ENCODE peak calls at places on chromosomes 6 and 20, in four cellular contexts. N is GM12891, J is breast epithelium, I is endothelial cell of umbilical vein. B is an unnamed sample.

GRCh38 chr6:113856011-113856551 is 1.1 kb upstream of the MARCKS start:
- DNase-seq in N (no peak), J (no peak), I (no peak), B (no peak)

GRCh38 chr6:27890351-27891299 is 21.6 kb downstream of the OR2B2 start:
- DNase-seq in J (peak; percentile 35), I (peak; percentile 94), N (no peak), B (peak; percentile 68)

GRCh38 chr6:145209312-145209711 is 526.0 kb downstream of the EPM2A start:
- DNase-seq in N (no peak), J (no peak), I (no peak), B (no peak)

GRCh38 chr20:5080384-5080877 is 39.3 kb downstream of the PCNA start:
- DNase-seq in I (no peak), J (no peak), N (no peak), B (no peak)

GRCh38 chr6:33249732-33250625 is 21.7 kb downstream of the VPS52 start:
- DNase-seq in N (no peak), J (no peak), I (peak; percentile 52), B (no peak)

GRCh38 chr20:17024513-17025105 is 202.2 kb upstream of the PCSK2 start:
- DNase-seq in J (no peak), I (no peak), N (no peak), B (no peak)

GRCh38 chr20:8331740-8332412 is 199.8 kb downstream of the PLCB1 start:
- DNase-seq in N (no peak), J (no peak), I (no peak), B (peak; percentile 30)

GRCh38 chr6:50358113-50358512 is 308.4 kb upstream of the DEFB112 start:
- DNase-seq in J (no peak), N (no peak), I (no peak), B (no peak)

GRCh38 chr20:12847862-12848261 is 160.9 kb upstream of the SPTLC3 start:
- DNase-seq in N (no peak), J (no peak), I (no peak), B (no peak)

GRCh38 chr6:45302832-45303231 is 25.3 kb upstream of the RUNX2 start:
- DNase-seq in I (no peak), J (no peak), N (no peak), B (no peak)

GRCh38 chr6:137044366-137045220 is at the start of gene IL20RA:
- DNase-seq in N (peak; percentile 37), I (no peak), J (no peak), B (peak; percentile 32)

GRCh38 chr6:76275746-76276145 is 203.3 kb upstream of the IMPG1 start:
- DNase-seq in I (peak; percentile 1), J (no peak), N (no peak), B (no peak)

GRCh38 chr20:35368616-35369423 is 43.0 kb downstream of the UQCC1 start:
- DNase-seq in J (no peak), N (no peak), I (no peak), B (no peak)

GRCh38 chr6:2179950-2180349 is 65.5 kb downstream of the GMDS start:
- DNase-seq in J (no peak), I (no peak), N (no peak), B (no peak)

GRCh38 chr6:36364669-36365479 is 22.6 kb downstream of the ETV7 start:
- DNase-seq in J (no peak), I (peak; percentile 58), N (peak; percentile 54), B (peak; percentile 63)

GRCh38 chr6:20243288-20243687 is 31.0 kb upstream of the MBOAT1 start:
- DNase-seq in I (no peak), N (no peak), J (no peak), B (no peak)

GRCh38 chr20:25277051-25277801 is 29.3 kb downstream of the PYGB start:
- DNase-seq in I (no peak), N (no peak), J (peak; percentile 15), B (no peak)

GRCh38 chr6:1837868-1838267 is 228.2 kb downstream of the FOXC1 start:
- DNase-seq in N (no peak), J (no peak), I (no peak), B (no peak)

GRCh38 chr20:57667924-57668782 is 41.7 kb downstream of the PMEPA1 start:
- DNase-seq in J (no peak), N (no peak), I (no peak), B (peak; percentile 77)
- TF ChIP-seq POLR2AphosphoS5 in J (no peak), N (no peak), I (no peak), B (no peak)

GRCh38 chr6:158230967-158231550 is 62.9 kb downstream of the GTF2H5 start:
- DNase-seq in J (no peak), N (no peak), I (no peak), B (no peak)

GRCh38 chr6:158233214-158233795 is 65.2 kb downstream of the GTF2H5 start:
- DNase-seq in N (no peak), J (no peak), I (peak; percentile 14), B (no peak)

GRCh38 chr6:158231551-158232444 is 63.6 kb downstream of the GTF2H5 start:
- DNase-seq in N (peak; percentile 92), I (peak; percentile 53), J (peak; percentile 41), B (peak; percentile 71)

GRCh38 chr6:158229823-158230222 is 61.7 kb downstream of the GTF2H5 start:
- DNase-seq in I (no peak), J (no peak), N (no peak), B (no peak)

DNA sequence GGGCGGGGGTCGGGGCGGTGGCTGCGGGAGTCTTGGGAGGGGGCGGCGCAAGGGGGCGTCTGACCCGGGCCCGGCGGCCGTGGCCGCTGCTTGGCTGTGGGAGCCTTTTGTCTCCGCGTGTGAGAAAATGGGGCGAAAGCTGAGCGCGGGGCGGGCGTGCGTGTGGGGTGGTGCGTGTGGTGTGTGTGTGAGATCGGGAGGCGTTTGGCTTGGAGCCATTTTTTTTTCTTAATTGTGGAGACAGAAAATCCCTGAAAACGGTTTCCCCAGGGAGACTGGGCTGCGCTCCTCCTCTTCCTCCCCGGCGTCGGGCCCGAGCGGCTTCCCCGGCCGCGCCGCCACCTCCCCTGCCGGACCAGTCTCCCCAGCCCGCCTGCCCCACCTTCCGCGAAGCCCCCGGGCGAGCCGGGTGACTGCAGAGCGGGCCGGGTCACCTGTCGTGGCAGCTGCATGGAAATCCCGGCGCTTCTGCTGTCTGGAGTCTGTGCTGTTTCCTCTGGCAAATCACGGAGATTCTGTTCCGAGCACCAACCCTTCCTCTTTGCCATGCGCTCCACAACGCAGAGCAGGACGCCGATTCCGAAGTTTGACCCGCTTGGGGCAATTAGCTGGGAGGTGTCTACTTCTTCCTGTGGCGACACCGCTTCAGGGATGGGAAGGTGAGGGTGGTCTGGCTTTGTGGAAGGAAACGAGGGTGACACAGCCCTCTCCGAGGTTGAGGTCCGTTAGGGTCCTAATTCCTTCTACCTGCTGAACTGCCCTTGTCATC is 64.5 kb downstream of the GTF2H5 start:
- DNase-seq in N (peak; percentile 50), J (peak; percentile 77), I (peak; percentile 60), B (peak; percentile 92)
- TF ChIP-seq POLR2A in N (no peak), J (no peak), I (peak; percentile 39), B (peak; percentile 30)

GRCh38 chr6:7156666-7157278 is 49.0 kb downstream of the RREB1 start:
- DNase-seq in J (no peak), N (no peak), I (no peak), B (no peak)
- TF ChIP-seq POLR2AphosphoS5 in J (no peak), N (no peak), I (no peak), B (peak; percentile 35)

DNA sequence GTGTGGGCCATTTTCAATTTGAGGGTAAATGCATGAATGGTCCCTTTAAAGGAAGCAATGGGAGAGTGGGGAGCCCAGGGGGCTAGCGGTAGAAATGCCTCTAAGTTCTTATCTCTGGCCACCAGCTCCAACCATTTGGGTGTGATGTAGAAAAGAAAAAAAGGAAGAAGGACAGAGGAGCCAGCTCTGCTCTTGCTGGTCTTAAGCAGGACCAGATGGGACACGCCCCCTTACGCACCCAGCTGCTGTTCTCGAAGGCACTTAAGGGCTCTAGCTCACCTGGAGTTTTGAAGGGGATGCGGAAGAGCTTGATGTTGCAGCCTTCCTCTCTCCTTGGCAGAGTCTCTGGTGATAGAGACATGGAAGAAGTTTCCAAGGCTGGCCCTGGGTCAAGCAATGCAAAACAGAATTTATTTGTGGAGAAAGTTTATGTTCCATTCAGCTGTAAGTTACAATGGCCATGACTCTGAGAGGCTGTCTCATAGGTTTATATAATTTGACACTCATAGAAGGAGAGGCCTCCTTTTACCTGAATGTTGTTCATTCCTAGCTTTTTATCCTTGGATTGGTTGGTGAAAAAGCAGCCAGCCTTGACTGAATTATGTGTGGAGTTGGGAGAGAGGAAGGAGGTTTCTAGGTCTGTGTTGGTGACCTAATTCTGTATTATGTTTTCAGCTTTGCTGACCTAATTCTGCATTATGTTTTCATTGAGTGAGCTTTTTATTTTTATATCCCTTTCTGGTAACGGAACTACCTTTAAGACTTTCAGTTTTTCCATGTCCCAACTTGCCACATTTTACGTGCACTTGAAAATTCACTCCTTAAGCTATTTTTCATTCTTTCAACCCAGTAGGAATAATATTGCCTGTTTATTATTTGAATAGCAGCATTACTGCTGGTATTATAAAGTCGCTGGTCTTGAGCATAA is 59.3 kb upstream of the RNF144B start:
- DNase-seq in N (no peak), J (no peak), I (peak; percentile 56), B (no peak)
- TF ChIP-seq POLR2A in N (no peak), J (no peak), I (no peak), B (no peak)

GRCh38 chr6:143842902-143843688 is at the start of gene LTV1:
- DNase-seq in J (peak; percentile 94), N (peak; percentile 91), I (peak; percentile 97), B (peak; percentile 97)
- TF ChIP-seq POLR2AphosphoS5 in J (peak; percentile 70), N (peak; percentile 86), I (peak; percentile 75), B (peak; percentile 76)

B was measured in upper lobe of left lung.